ENCODE peak calls at places on chromosomes 7 and 10, in nine cellular contexts. J is NCI-H1694; Q is activated CD4-positive, alpha-beta T cell treated with anti-CD3 and anti-CD28 coated beads, Interleukin-2, amount 10 ng/mL, durations not matched to agents 7 days and 5 days; O is GM03348; P is GM23338; E is astrocyte of the cerebellum; Z is astrocyte of the hippocampus; W is fibroblast of the aortic adventitia; D is H54. F is an unnamed sample.

GRCh38 chr10:4766449-4766848 is 59.6 kb upstream of the AKR1E2 start:
- DNase-seq in J (no peak), Q (no peak), O (no peak), P (no peak), E (no peak), Z (no peak), W (peak; percentile 36), D (no peak), F (no peak)

GRCh38 chr7:47844311-47844710 is 104.0 kb downstream of the PKD1L1 start:
- DNase-seq in J (no peak), Q (no peak), O (no peak), P (no peak), E (no peak), Z (no peak), W (no peak), D (no peak), F (no peak)

GRCh38 chr10:3330687-3331086 is 158.1 kb upstream of the PITRM1 start:
- DNase-seq in J (no peak), Q (no peak), O (no peak), P (no peak), E (peak; percentile 57), Z (peak; percentile 73), W (peak; percentile 77), D (peak; percentile 39), F (no peak)

GRCh38 chr10:77638766-77639101 is 1.1 kb upstream of the KCNMA1 start:
- DNase-seq in J (no peak), Q (no peak), O (no peak), P (peak; percentile 23), E (no peak), Z (no peak), W (no peak), D (no peak), F (no peak)

GRCh38 chr10:72242675-72243074 is 26.6 kb upstream of the ASCC1 start:
- DNase-seq in J (no peak), Q (no peak), O (no peak), P (peak; percentile 31), E (no peak), Z (peak; percentile 69), W (peak; percentile 64), D (no peak), F (no peak)

GRCh38 chr7:127251458-127252379 is 1.0 kb downstream of the GRM8 start:
- DNase-seq in J (no peak), Q (no peak), O (peak; percentile 28), P (peak; percentile 60), E (no peak), Z (peak; percentile 10), W (no peak), D (no peak), F (peak; percentile 29)

GRCh38 chr10:124223711-124224085 is 130.3 kb upstream of the CHST15 start:
- DNase-seq in J (no peak), Q (no peak), O (no peak), P (no peak), E (no peak), Z (no peak), W (no peak), D (no peak), F (no peak)

GRCh38 chr10:110724116-110724701 is 80.1 kb downstream of the RBM20 start:
- DNase-seq in J (no peak), Q (no peak), O (no peak), P (no peak), E (no peak), Z (no peak), W (no peak), D (no peak), F (no peak)

GRCh38 chr7:32143271-32143670 is 73.1 kb upstream of the PDE1C start:
- DNase-seq in J (no peak), Q (no peak), O (no peak), P (no peak), E (no peak), Z (no peak), W (no peak), D (no peak), F (no peak)

GRCh38 chr7:1898628-1899185 is 228.6 kb downstream of the ELFN1 start:
- DNase-seq in J (no peak), Q (no peak), O (no peak), P (no peak), E (no peak), Z (no peak), W (no peak), D (no peak), F (no peak)